ENCODE peak calls at places on chromosomes 12 and 14, in ten cellular contexts. H is PC-3, N is neuronal stem cell, K is HCT116, S is IMR-90, P is endodermal cell, U is fibroblast of lung, R is neural progenitor cell, X is mammary epithelial cell, W is colonic mucosa. Y is an unnamed sample.

GRCh38 chr14:105135700-105136395 is 32.7 kb downstream of the JAG2 start:
- DNase-seq in P (peak; percentile 17), N (no peak), R (no peak), X (no peak), K (no peak), S (no peak), W (no peak), H (no peak), U (no peak), Y (no peak)

GRCh38 chr14:64069634-64070359 is 217.0 kb downstream of the SYNE2 start:
- DNase-seq in K (no peak), N (no peak), S (no peak), P (no peak), R (no peak), X (no peak), U (no peak), H (no peak), W (no peak), Y (no peak)

GRCh38 chr12:106750524-106750923 is 24.0 kb upstream of the RIC8B start:
- DNase-seq in P (no peak), X (no peak), N (no peak), R (no peak), K (no peak), H (no peak), S (no peak), W (no peak), U (no peak), Y (no peak)

GRCh38 chr12:79983969-79984629 is 49.2 kb upstream of the PPP1R12A start:
- DNase-seq in U (peak; percentile 89), K (no peak), R (peak; percentile 42), N (no peak), X (peak; percentile 33), H (peak; percentile 70), P (no peak), W (no peak), S (peak; percentile 48), Y (no peak)

GRCh38 chr12:55720894-55721444 is 776 bp downstream of the RDH5 start:
- DNase-seq in W (peak; percentile 77), U (peak; percentile 95), K (peak; percentile 66), X (peak; percentile 91), H (peak; percentile 98), S (peak; percentile 91), R (peak; percentile 56), N (no peak), P (peak; percentile 89), Y (no peak)

GRCh38 chr14:95662376-95663186 is 23.6 kb upstream of the TCL1B start:
- DNase-seq in U (no peak), K (no peak), R (no peak), H (no peak), P (no peak), W (no peak), S (no peak), X (no peak), N (no peak), Y (no peak)

GRCh38 chr14:97730706-97731105 is 933.5 kb downstream of the VRK1 start:
- DNase-seq in N (no peak), U (no peak), K (no peak), R (no peak), S (no peak), X (no peak), W (no peak), H (no peak), P (no peak), Y (no peak)

GRCh38 chr12:9673404-9674225 is 4.1 kb downstream of the CLEC2D start:
- DNase-seq in U (peak; percentile 94), R (no peak), W (peak; percentile 34), X (peak; percentile 94), P (peak; percentile 80), N (no peak), S (peak; percentile 92), K (peak; percentile 51), H (peak; percentile 80), Y (no peak)

GRCh38 chr12:126182619-126183236 is 1117.5 kb downstream of the AACS start:
- DNase-seq in U (peak; percentile 4), W (no peak), P (no peak), K (no peak), S (no peak), X (no peak), R (no peak), H (no peak), N (no peak), Y (no peak)

GRCh38 chr12:107131832-107132616 is 38.7 kb upstream of the CRY1 start:
- DNase-seq in P (peak; percentile 78), U (peak; percentile 54), X (peak; percentile 53), S (peak; percentile 68), R (peak; percentile 85), K (peak; percentile 44), W (peak; percentile 21), N (peak; percentile 71), H (peak; percentile 91), Y (peak; percentile 74)

GRCh38 chr12:14257303-14257733 is 108.2 kb upstream of the ATF7IP start:
- DNase-seq in X (no peak), S (no peak), K (no peak), U (no peak), R (no peak), N (no peak), P (no peak), H (no peak), W (no peak), Y (no peak)

GRCh38 chr14:93132472-93133065 is 16.8 kb upstream of the ITPK1 start:
- DNase-seq in K (no peak), R (peak; percentile 28), S (peak; percentile 22), N (no peak), H (peak; percentile 43), X (no peak), P (peak; percentile 70), U (peak; percentile 21), W (peak; percentile 53), Y (peak; percentile 76)

GRCh38 chr14:101584049-101584859 is 23.0 kb downstream of the DIO3 start:
- DNase-seq in X (no peak), H (no peak), W (no peak), U (no peak), N (no peak), K (no peak), R (no peak), S (no peak), P (peak; percentile 45), Y (no peak)

GRCh38 chr12:27462151-27462694 is 15.7 kb downstream of the SMCO2 start:
- DNase-seq in W (no peak), S (peak; percentile 87), R (no peak), P (no peak), U (peak; percentile 89), H (peak; percentile 73), N (no peak), X (peak; percentile 66), K (no peak), Y (no peak)

GRCh38 chr14:23562822-23563472 is 4.6 kb downstream of the AP1G2 start:
- DNase-seq in W (peak; percentile 37), S (peak; percentile 40), X (peak; percentile 19), K (no peak), R (peak; percentile 81), N (no peak), H (peak; percentile 65), P (peak; percentile 89), U (peak; percentile 29), Y (peak; percentile 88)

DNA sequence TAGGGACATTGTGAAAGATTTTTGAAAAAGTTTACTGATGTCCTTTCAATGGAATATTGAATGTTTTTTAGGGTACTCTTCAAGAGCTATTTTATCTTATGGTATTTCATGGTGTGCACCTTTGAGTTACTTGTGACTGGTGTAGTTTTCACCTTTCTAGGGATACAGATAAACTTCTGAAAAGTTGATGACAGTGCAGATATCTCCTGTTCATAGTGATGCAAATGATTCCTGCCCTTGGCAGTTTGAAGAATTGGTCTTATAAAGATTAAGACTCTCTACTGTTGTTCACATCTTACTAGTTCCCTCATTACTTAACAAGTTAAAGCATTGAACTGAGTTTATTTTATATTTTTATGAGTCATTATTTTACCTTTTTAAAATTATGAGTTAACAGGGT is 408.9 kb downstream of the TRHDE start:
- DNase-seq in U (no peak), S (no peak), K (no peak), N (no peak), X (no peak), P (no peak), R (no peak), W (no peak), H (no peak), Y (no peak)
- H3K9ac ChIP-seq in U (no peak overlapping the region), S (no peak overlapping the region), K (no peak overlapping the region), N (no peak overlapping the region), X (no peak overlapping the region), P (no peak overlapping the region), R (no peak overlapping the region), W (no peak overlapping the region), H (no peak overlapping the region), Y (no peak overlapping the region)

GRCh38 chr14:103088921-103089320 is 4.9 kb downstream of the LBHD2 start:
- DNase-seq in R (no peak), N (no peak), K (no peak), H (no peak), P (no peak), U (no peak), W (no peak), X (no peak), S (no peak), Y (no peak)
- H3K9ac ChIP-seq in R (no peak overlapping the region), N (no peak overlapping the region), K (no peak overlapping the region), H (no peak overlapping the region), P (no peak overlapping the region), U (no peak overlapping the region), W (no peak overlapping the region), X (no peak overlapping the region), S (no peak overlapping the region), Y (no peak overlapping the region)

GRCh38 chr14:69190191-69190590 is 1.1 kb upstream of the EXD2 start:
- DNase-seq in N (no peak), P (no peak), R (no peak), X (no peak), W (no peak), K (no peak), U (peak; percentile 8), S (no peak), H (no peak), Y (no peak)

DNA sequence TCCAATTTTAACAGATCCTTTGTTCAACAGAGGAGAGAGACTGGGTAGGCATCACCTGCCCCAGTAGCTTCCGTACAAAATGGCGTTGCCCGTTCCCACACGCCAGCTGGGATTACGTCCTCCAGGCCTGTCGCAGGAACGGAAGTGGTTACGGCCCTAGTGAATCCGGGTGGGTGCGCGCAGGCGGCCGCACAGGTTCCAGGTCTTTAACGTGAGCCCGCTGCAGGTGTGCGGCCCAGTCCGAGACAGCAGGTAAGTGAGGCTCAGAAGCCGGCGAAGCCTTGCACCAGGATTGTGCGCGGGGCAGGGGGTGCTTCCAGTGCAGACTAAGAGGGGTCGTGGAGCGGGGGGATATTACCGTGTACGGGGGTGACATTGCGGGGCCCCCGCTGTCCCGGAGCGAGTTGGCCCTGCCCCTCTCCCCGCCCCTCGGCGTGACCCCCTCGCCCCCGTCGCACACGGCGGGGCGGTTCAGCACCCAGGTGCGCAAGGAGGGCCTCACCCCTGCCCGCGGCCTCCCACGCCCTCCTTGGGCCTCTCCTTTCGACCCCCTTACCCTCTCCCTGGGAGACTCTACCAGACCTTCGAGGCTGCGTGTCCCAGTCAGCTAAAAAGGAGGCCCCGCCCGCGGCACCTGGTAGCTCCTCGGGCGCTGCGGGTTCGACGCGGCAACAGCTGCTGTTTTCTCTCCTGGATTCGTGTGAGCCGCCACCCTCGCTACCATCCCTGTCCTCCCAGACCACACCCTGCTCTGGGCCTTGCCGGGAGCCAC is at the start of gene EXD2:
- DNase-seq in U (peak; percentile 80), X (peak; percentile 92), N (peak; percentile 68), W (peak; percentile 91), S (peak; percentile 80), H (peak; percentile 95), R (peak; percentile 89), P (peak; percentile 97), K (peak; percentile 91), Y (peak; percentile 97)
- H3K9ac ChIP-seq in U (peak within 1 kb of the TSS; percentile 73), X (peak within 1 kb of the TSS; percentile 82), N (peak within 1 kb of the TSS; percentile 84), W (peak within 1 kb of the TSS; percentile 81), S (peak within 1 kb of the TSS; percentile 76), H (peak within 1 kb of the TSS; percentile 85), R (no peak within 1 kb of the TSS), P (peak within 1 kb of the TSS; percentile 83), K (peak within 1 kb of the TSS; percentile 80), Y (peak within 1 kb of the TSS; percentile 80)

GRCh38 chr14:50103558-50103957 is 12.8 kb downstream of the VCPKMT start:
- DNase-seq in K (no peak), R (no peak), X (no peak), W (no peak), P (no peak), S (peak; percentile 43), N (no peak), H (no peak), U (no peak), Y (no peak)
- H3K9ac ChIP-seq in K (no peak overlapping the region), R (no peak overlapping the region), X (no peak overlapping the region), W (no peak overlapping the region), P (no peak overlapping the region), S (no peak overlapping the region), N (no peak overlapping the region), H (no peak overlapping the region), U (no peak overlapping the region), Y (no peak overlapping the region)

Y was measured in Karpas-422.